ENCODE peak calls at places on chromosome 13, in nine cellular contexts. Z is colonic mucosa, A is endodermal cell, G is OCI-LY7, D is pancreas, W is tibial nerve, Y is suprapubic skin, H is left ventricle myocardium inferior, V is uterus. I is an unnamed sample.

GRCh38 chr13:79455331-79455730 is 25.6 kb upstream of the NDFIP2 start:
- DNase-seq in W (no peak), Z (no peak), Y (no peak), H (no peak), V (no peak), G (no peak), A (no peak), D (no peak), I (no peak)

GRCh38 chr13:74301200-74302063 is 167.2 kb upstream of the KLF12 start:
- DNase-seq in D (no peak), Y (no peak), A (peak; percentile 50), W (no peak), Z (no peak), V (no peak), G (no peak), H (no peak), I (no peak)

GRCh38 chr13:75635101-75635620 is 969 bp upstream of the LMO7 start:
- DNase-seq in W (peak; percentile 5), H (no peak), G (no peak), V (peak; percentile 27), Z (no peak), A (no peak), D (peak; percentile 27), Y (no peak), I (no peak)

GRCh38 chr13:109465151-109465550 is 321.2 kb downstream of the IRS2 start:
- DNase-seq in H (no peak), V (no peak), W (no peak), D (no peak), A (no peak), G (no peak), Z (no peak), Y (no peak), I (no peak)

GRCh38 chr13:94568443-94568842 is 27.5 kb downstream of the TGDS start:
- DNase-seq in W (no peak), Y (no peak), G (no peak), H (no peak), V (no peak), A (no peak), Z (no peak), D (no peak), I (no peak)

GRCh38 chr13:46097015-46097414 is 7.8 kb downstream of the CPB2 start:
- DNase-seq in D (peak; percentile 58), W (no peak), V (no peak), H (no peak), Y (no peak), Z (no peak), A (no peak), G (no peak), I (no peak)

GRCh38 chr13:95181586-95181985 is 119.7 kb downstream of the ABCC4 start:
- DNase-seq in Z (no peak), W (no peak), Y (no peak), A (no peak), H (no peak), V (no peak), G (no peak), D (no peak), I (no peak)

GRCh38 chr13:48072304-48072703 is 22.6 kb downstream of the MED4 start:
- DNase-seq in V (no peak), G (no peak), Y (no peak), W (no peak), D (no peak), A (no peak), Z (no peak), H (no peak), I (no peak)

GRCh38 chr13:34617684-34618083 is 324.4 kb upstream of the NBEA start:
- DNase-seq in A (no peak), Y (no peak), W (no peak), H (no peak), G (no peak), D (no peak), V (no peak), Z (no peak), I (no peak)

GRCh38 chr13:67119481-67119883 is 110.7 kb downstream of the PCDH9 start:
- DNase-seq in W (no peak), Z (no peak), V (no peak), D (no peak), H (no peak), G (no peak), A (no peak), Y (no peak), I (no peak)

GRCh38 chr13:46032341-46032740 is 20.2 kb downstream of the ZC3H13 start:
- DNase-seq in H (no peak), G (no peak), Y (no peak), Z (no peak), V (no peak), D (no peak), W (no peak), A (no peak), I (no peak)

GRCh38 chr13:114099918-114100445 is 32.4 kb downstream of the RASA3 start:
- DNase-seq in W (no peak), H (no peak), D (no peak), Y (no peak), Z (no peak), A (peak; percentile 88), G (peak; percentile 16), V (peak; percentile 27), I (no peak)

GRCh38 chr13:37869756-37870488 is at the start of gene TRPC4:
- DNase-seq in V (peak; percentile 50), D (peak; percentile 57), A (peak; percentile 92), Y (no peak), H (peak; percentile 40), W (no peak), G (no peak), Z (peak; percentile 26), I (no peak)

GRCh38 chr13:102487330-102487729 is 85.5 kb upstream of the FGF14 start:
- DNase-seq in G (no peak), Z (no peak), D (no peak), A (no peak), H (no peak), V (no peak), Y (no peak), W (no peak), I (no peak)

GRCh38 chr13:110758195-110758594 is 44.7 kb downstream of the ING1 start:
- DNase-seq in H (no peak), Z (no peak), G (no peak), Y (no peak), D (peak; percentile 29), W (no peak), A (no peak), V (no peak), I (no peak)

GRCh38 chr13:114119196-114119595 is 13.2 kb downstream of the RASA3 start:
- DNase-seq in Y (no peak), Z (no peak), W (no peak), G (no peak), V (peak; percentile 52), A (peak; percentile 93), H (no peak), D (no peak), I (no peak)

GRCh38 chr13:45372189-45373115 is 31.5 kb upstream of the TPT1 start:
- DNase-seq in A (peak; percentile 58), D (no peak), Y (no peak), G (no peak), H (no peak), W (no peak), V (no peak), Z (no peak), I (no peak)

DNA sequence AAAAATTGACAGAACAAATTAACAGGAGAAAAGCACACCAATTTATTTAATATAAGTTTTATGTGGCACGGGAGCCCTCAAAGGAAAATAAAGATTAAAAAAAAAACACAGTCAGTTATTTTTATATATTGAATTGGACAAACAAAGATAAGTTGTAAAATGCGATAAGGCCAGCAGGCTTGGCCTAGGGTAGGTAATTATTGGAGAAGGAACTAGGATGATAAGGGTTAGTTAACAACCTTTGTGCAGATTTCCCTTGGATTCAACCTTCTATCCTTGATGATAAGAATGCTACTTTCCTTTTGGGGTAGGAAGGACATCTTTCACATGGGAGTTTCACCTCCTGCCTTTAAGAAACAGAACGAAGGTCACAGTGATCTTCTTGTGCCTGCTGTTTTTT is 252.8 kb downstream of the SHISA2 start:
- DNase-seq in Y (no peak), H (no peak), V (no peak), W (no peak), G (no peak), Z (no peak), D (no peak), A (no peak), I (no peak)
- H3K4me1 ChIP-seq in Y (no peaks in the 10 kb centered on the region), H (no peaks in the 10 kb centered on the region), V (no peaks in the 10 kb centered on the region), W (no peaks in the 10 kb centered on the region), G (no peaks in the 10 kb centered on the region), Z (no peaks in the 10 kb centered on the region), D (no peaks in the 10 kb centered on the region), A (no peaks in the 10 kb centered on the region), I (no peaks in the 10 kb centered on the region)

GRCh38 chr13:112392719-112393118 is 16.6 kb downstream of the SPACA7 start:
- DNase-seq in V (no peak), D (no peak), Z (no peak), A (no peak), H (no peak), Y (no peak), W (no peak), G (no peak), I (no peak)
- TF ChIP-seq CTCF in V (no peak), D (no peak), Z (no peak), A (peak; percentile 64), H (no peak), Y (no peak), W (no peak), G (peak; percentile 26), I (no peak)

DNA sequence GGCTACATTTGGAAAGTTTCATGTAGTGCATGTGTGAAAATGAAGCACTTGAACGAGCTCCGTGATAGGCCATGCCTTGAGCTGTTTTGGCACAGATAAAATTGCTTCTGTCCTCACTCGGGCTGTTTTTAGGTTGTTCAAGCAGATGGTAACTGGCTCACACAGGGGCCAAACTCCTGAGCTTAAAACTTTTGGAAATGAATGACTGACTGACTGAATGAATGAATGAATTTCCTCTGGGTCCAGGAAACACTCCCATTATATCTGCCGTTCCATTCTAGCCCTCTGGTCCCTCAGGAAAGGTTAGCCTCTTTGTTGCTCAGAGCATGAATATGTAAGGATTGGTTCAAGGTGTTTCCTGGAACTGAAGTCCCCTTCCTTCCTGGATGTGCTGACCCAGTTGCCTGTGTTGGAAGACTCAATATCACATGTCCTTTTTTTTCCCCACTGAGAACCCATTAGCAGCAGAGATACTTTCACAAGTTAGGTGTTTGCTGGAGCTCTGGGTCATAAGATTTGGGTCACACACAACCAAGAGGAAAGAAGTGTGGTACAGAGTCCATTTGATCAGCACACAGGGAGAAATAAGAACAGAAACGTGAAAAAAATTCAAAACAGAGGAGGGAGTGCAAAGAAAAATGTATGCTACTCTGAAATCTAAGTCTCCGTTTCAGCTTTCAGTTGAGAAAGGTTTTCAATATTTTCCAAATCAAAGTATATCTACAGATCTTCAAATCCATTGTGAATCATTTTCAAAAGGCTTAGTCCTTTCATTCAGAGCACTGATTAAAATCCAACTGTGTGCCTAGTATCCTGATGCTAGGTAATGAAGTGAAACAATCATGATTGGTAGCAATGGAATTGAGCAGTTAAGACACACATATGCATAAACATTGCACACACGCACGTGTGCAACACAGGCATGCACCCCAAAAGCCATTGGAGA is 18.9 kb downstream of the MBNL2 start:
- DNase-seq in Z (no peak), A (no peak), H (no peak), D (no peak), Y (no peak), G (no peak), W (no peak), V (no peak), I (no peak)
- H3K36me3 ChIP-seq in Z (no peaks in the 10 kb centered on the region), A (no peaks in the 10 kb centered on the region), H (no peaks in the 10 kb centered on the region), D (no peaks in the 10 kb centered on the region), Y (no peaks in the 10 kb centered on the region), G (no peaks in the 10 kb centered on the region), W (no peaks in the 10 kb centered on the region), V (no peaks in the 10 kb centered on the region), I (no peaks in the 10 kb centered on the region)

DNA sequence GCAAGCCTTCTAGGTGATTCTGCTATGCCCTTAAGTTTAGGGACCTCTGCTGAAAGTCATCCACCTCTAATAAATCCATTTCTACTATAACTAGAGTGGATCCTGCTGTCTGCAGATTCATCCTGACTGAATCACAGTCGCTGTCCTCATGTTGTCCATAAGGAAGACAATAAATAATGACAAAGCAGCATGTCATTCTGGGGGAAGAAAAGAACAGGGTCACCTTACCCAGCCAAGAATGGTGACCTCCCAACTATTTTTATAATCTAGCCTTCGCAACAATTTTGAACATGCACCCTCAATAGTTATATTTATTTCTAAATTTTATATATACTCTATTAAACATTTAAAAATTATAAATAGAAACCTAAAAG is 45.0 kb upstream of the UBE2L5 start:
- DNase-seq in Y (no peak), G (no peak), V (no peak), A (no peak), H (no peak), W (no peak), D (no peak), Z (no peak), I (no peak)
- H3K4me1 ChIP-seq in Y (peaks cover 9% of the 10 kb centered on the region), G (peaks cover 65% of the 10 kb centered on the region), V (no peaks in the 10 kb centered on the region), A (no peaks in the 10 kb centered on the region), H (no peaks in the 10 kb centered on the region), W (no peaks in the 10 kb centered on the region), D (no peaks in the 10 kb centered on the region), Z (no peaks in the 10 kb centered on the region), I (no peaks in the 10 kb centered on the region)

I was measured in breast epithelium.